ENCODE peak calls at places on chromosome 6, in six cellular contexts. X is keratinocyte, N is mammary epithelial cell, R is fibroblast of lung, L is GM23338, I is DND-41. Q is an unnamed sample.

GRCh38 chr6:147868493-147869222 is 360.2 kb downstream of the SAMD5 start:
- DNase-seq in I (no peak), N (no peak), L (no peak), R (peak; percentile 35), X (no peak), Q (peak; percentile 94)

GRCh38 chr6:153947817-153948447 is 91.1 kb upstream of the OPRM1 start:
- DNase-seq in N (peak; percentile 14), I (peak; percentile 8), X (no peak), L (peak; percentile 72), R (no peak), Q (peak; percentile 60)

GRCh38 chr6:122289721-122290501 is 109.5 kb upstream of the HSF2 start:
- DNase-seq in X (no peak), L (peak; percentile 76), I (no peak), N (no peak), R (peak; percentile 9), Q (peak; percentile 51)

GRCh38 chr6:80338201-80338836 is 231.8 kb downstream of the BCKDHB start:
- DNase-seq in L (peak; percentile 89), R (no peak), X (no peak), N (peak; percentile 29), I (peak; percentile 37), Q (peak; percentile 65)

GRCh38 chr6:84526631-84527030 is 237.8 kb downstream of the TBX18 start:
- DNase-seq in N (no peak), X (no peak), L (no peak), I (no peak), R (no peak), Q (no peak)

GRCh38 chr6:160445130-160445529 is 97.0 kb downstream of the SLC22A3 start:
- DNase-seq in L (no peak), R (no peak), X (no peak), I (no peak), N (no peak), Q (no peak)

GRCh38 chr6:7249391-7249790 is 63.6 kb downstream of the SSR1 start:
- DNase-seq in R (peak; percentile 30), I (no peak), N (no peak), L (no peak), X (no peak), Q (no peak)

GRCh38 chr6:11366934-11367637 is 134.6 kb upstream of the NEDD9 start:
- DNase-seq in X (no peak), R (peak; percentile 71), I (no peak), N (peak; percentile 30), L (peak; percentile 13), Q (no peak)

GRCh38 chr6:128632131-128632530 is 111.7 kb upstream of the PTPRK start:
- DNase-seq in R (no peak), N (peak; percentile 89), I (no peak), L (no peak), X (peak; percentile 36), Q (no peak)

GRCh38 chr6:166512567-166512966 is 73.9 kb downstream of the RAMACL start:
- DNase-seq in L (no peak), I (no peak), R (no peak), N (no peak), X (no peak), Q (no peak)

GRCh38 chr6:7433211-7433610 is 43.6 kb downstream of the RIOK1 start:
- DNase-seq in L (no peak), X (no peak), R (no peak), N (no peak), I (no peak), Q (no peak)

GRCh38 chr6:109896333-109896732 is 81.8 kb upstream of the GPR6 start:
- DNase-seq in X (no peak), N (no peak), I (no peak), L (no peak), R (peak; percentile 74), Q (peak; percentile 7)

GRCh38 chr6:35469711-35470662 is 1.8 kb downstream of the RPL10A start:
- DNase-seq in L (no peak), R (no peak), N (peak; percentile 66), I (no peak), X (no peak), Q (no peak)

GRCh38 chr6:123997223-123997622 is 193.6 kb downstream of the NKAIN2 start:
- DNase-seq in I (no peak), L (no peak), R (no peak), X (no peak), N (no peak), Q (no peak)

GRCh38 chr6:161544801-161545490 is 271.1 kb upstream of the AGPAT4 start:
- DNase-seq in L (no peak), N (no peak), I (no peak), R (peak; percentile 86), X (no peak), Q (no peak)

GRCh38 chr6:54681987-54682386 is 164.6 kb upstream of the FAM83B start:
- DNase-seq in I (no peak), L (no peak), R (peak; percentile 88), N (peak; percentile 59), X (no peak), Q (no peak)

GRCh38 chr6:3981917-3982316 is 97.0 kb downstream of the FAM217A start:
- DNase-seq in X (no peak), R (no peak), L (no peak), I (no peak), N (no peak), Q (no peak)

DNA sequence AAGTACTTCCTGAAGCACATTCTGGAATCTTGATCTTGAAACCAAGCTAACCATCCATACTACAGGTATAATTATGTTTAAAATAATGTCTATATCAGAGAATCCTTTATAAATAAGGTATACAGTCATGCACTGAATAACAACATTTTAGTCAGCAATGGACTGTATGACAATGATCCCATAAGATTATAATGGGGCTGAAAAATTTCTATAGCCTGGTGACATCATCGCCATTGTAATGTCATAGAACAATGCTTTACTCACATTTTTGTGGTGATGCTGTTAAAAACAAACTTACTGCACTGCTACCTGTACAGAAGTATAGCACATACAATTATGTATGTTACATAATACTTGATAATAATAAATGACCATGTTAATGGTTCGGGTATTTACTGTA is 31.8 kb downstream of the RNF146 start:
- DNase-seq in R (no peak), I (no peak), N (no peak), X (no peak), L (no peak), Q (no peak)
- H3K4me1 ChIP-seq in R (peaks cover 5% of the 10 kb centered on the region), I (no peaks in the 10 kb centered on the region), N (peaks cover 7% of the 10 kb centered on the region), X (peaks cover 9% of the 10 kb centered on the region), L (no peaks in the 10 kb centered on the region), Q (peaks cover 35% of the 10 kb centered on the region)

GRCh38 chr6:98847392-98847766 is 13.0 kb downstream of the POU3F2 start:
- DNase-seq in N (no peak), R (no peak), I (no peak), L (peak; percentile 67), X (no peak), Q (no peak)

GRCh38 chr6:98848539-98849210 is 14.3 kb downstream of the POU3F2 start:
- DNase-seq in L (no peak), R (no peak), I (no peak), X (no peak), N (no peak), Q (no peak)

GRCh38 chr6:98846021-98846380 is 11.6 kb downstream of the POU3F2 start:
- DNase-seq in I (no peak), X (no peak), N (no peak), R (no peak), L (no peak), Q (no peak)

GRCh38 chr6:98845201-98846020 is 11.0 kb downstream of the POU3F2 start:
- DNase-seq in R (peak; percentile 94), N (peak; percentile 58), L (peak; percentile 94), I (peak; percentile 72), X (peak; percentile 30), Q (peak; percentile 96)

DNA sequence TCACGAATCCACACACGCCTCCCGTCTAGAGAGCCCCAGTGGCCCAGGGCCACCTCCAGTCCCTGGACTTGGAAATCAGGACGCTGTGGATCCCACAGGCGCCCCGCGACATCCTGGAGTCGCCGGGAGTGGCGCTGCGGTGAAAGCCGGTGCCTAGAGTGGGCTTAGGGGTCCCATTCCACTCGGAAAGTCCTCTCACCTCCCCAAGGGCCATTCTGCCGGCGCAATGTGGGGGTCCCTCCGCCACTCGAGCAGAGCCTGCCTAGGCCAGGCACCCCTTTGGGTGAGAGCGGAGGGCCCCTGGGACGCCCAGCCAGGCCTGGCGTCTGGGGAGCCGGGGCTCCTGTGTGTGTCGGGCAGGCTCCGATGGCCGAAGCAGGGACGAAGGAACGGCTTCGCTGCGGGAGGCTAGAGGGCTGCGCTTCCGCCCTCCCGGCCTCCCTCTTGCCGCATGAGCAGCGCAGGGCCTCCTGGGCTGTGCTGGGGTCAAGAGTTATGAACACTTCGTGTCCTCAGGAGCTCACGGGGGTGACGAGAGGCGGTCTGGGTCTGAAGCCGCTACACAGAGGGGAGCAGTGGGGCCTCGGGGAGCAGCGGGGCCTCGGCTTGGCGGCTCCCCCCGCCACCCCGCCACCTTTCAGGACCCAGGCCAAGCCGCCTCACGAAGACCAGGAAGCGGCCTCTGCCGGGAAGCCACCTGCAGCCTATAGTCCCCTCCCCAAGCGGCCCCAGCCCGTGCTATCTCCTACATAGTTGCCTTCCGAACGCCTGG is 13.6 kb downstream of the POU3F2 start:
- DNase-seq in L (peak; percentile 76), X (no peak), N (no peak), R (no peak), I (no peak), Q (no peak)
- TF ChIP-seq EZH2 in L (peak; percentile 15), X (peak; percentile 86), N (peak; percentile 0), R (peak; percentile 86), I (no peak), Q (no peak)

GRCh38 chr6:159170333-159170672 is 1.1 kb downstream of the FNDC1 start:
- DNase-seq in L (no peak), I (no peak), X (no peak), R (peak; percentile 58), N (no peak), Q (no peak)

GRCh38 chr6:159169193-159169555 is at the start of gene FNDC1:
- DNase-seq in N (no peak), R (no peak), I (no peak), X (no peak), L (peak; percentile 75), Q (peak; percentile 38)

GRCh38 chr6:159170999-159171712 is 2.0 kb downstream of the FNDC1 start:
- DNase-seq in I (no peak), N (peak; percentile 14), L (no peak), X (no peak), R (peak; percentile 91), Q (no peak)

GRCh38 chr6:159169557-159170332 is 545 bp downstream of the FNDC1 start:
- DNase-seq in L (peak; percentile 86), I (no peak), R (peak; percentile 61), X (no peak), N (peak; percentile 26), Q (peak; percentile 50)

DNA sequence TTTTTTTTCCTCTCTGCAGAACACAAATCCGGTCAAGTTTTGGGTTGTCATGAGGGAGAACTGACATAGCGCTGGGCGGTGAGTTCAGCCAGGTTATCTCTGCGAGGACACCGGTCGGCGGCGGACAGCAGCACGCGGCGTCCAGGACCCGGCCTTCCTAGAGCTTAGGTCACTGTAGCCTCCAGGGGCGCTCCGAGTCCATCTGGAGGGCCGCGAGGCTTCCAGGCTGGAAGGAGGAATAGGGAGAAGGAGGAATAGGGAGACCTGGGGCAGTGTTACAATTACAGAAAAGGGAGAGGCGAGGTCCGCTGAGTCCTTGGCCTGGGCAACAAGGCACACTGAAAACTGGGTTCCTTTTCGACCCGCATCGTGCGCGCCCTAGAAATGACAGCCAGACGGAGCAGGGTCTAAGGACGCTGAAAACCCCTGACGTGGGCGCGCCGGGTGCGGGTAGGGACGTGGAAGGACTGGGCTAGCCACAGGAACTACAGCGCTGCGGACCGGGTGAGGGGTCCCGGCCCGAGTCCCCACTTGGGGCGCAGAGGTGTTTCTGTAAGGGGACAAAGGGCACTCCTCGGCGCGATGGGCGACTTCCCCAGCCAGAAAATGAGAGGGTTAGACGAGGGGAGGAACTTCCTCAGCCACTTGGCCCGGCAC is 536 bp upstream of the FNDC1 start:
- DNase-seq in I (no peak), L (peak; percentile 91), X (no peak), N (no peak), R (peak; percentile 54), Q (no peak)
- H3K27me3 ChIP-seq in I (peaks cover 12% of the 10 kb centered on the region), L (peaks cover 82% of the 10 kb centered on the region), X (peaks cover 58% of the 10 kb centered on the region), N (peaks cover 27% of the 10 kb centered on the region), R (peaks cover 24% of the 10 kb centered on the region), Q (peaks cover 52% of the 10 kb centered on the region)

GRCh38 chr6:22028403-22028802 is 268.4 kb downstream of the PRL start:
- DNase-seq in N (no peak), X (no peak), R (no peak), I (peak; percentile 44), L (no peak), Q (no peak)
- H3K4me1 ChIP-seq in N (no peaks in the 10 kb centered on the region), X (no peaks in the 10 kb centered on the region), R (no peaks in the 10 kb centered on the region), I (peaks cover 63% of the 10 kb centered on the region), L (peaks cover 30% of the 10 kb centered on the region), Q (peaks cover 11% of the 10 kb centered on the region)

Q was measured in A673.